ENCODE peak calls at places on chromosomes 16 and 17, in five cellular contexts. W is HepG2, L is HCT116, S is H1, B is SK-N-SH. Y is an unnamed sample.

GRCh38 chr17:82297280-82297803 is 20.1 kb downstream of the CD7 start:
- DNase-seq in W (no peak), L (no peak), S (no peak), B (peak; percentile 54), Y (peak; percentile 50)

GRCh38 chr17:18245038-18245776 is 13.3 kb downstream of the FLII start:
- DNase-seq in S (no peak), L (no peak), W (no peak), B (no peak), Y (no peak)

GRCh38 chr17:8223356-8224063 is 13.1 kb upstream of the AURKB start:
- DNase-seq in S (no peak), L (no peak), B (peak; percentile 54), W (peak; percentile 79), Y (no peak)

GRCh38 chr16:65274576-65274975 is 152.7 kb upstream of the CDH11 start:
- DNase-seq in S (no peak), L (no peak), B (no peak), W (no peak), Y (no peak)

GRCh38 chr16:4117250-4117578 is 972 bp upstream of the ADCY9 start:
- DNase-seq in B (no peak), L (no peak), W (no peak), S (no peak), Y (no peak)

GRCh38 chr16:68707341-68708152 is 29.5 kb upstream of the CDH1 start:
- DNase-seq in S (peak; percentile 66), L (peak; percentile 64), W (peak; percentile 81), B (no peak), Y (no peak)

GRCh38 chr17:76841776-76842405 is 26.3 kb upstream of the MGAT5B start:
- DNase-seq in L (no peak), W (no peak), S (no peak), B (peak; percentile 93), Y (no peak)

GRCh38 chr17:8965394-8966168 is at the start of gene PIK3R5:
- DNase-seq in L (no peak), B (peak; percentile 60), S (peak; percentile 63), W (no peak), Y (no peak)

GRCh38 chr17:73799091-73799490 is 154.8 kb upstream of the SDK2 start:
- DNase-seq in B (no peak), W (no peak), S (no peak), L (no peak), Y (no peak)

GRCh38 chr17:74748279-74748528 is 224 bp upstream of the NHERF1 start:
- DNase-seq in L (no peak), W (no peak), B (no peak), S (peak; percentile 64), Y (no peak)

GRCh38 chr16:89686520-89687091 is at the start of gene CDK10:
- DNase-seq in W (no peak), L (peak; percentile 84), S (no peak), B (peak; percentile 99), Y (peak; percentile 61)

GRCh38 chr16:4200000-4200780 is 41.7 kb downstream of the SRL start:
- DNase-seq in B (peak; percentile 86), W (peak; percentile 50), S (no peak), L (peak; percentile 31), Y (no peak)

GRCh38 chr17:1035546-1036170 is 38.7 kb downstream of the TIMM22 start:
- DNase-seq in B (peak; percentile 52), S (no peak), W (no peak), L (no peak), Y (no peak)

GRCh38 chr16:76292218-76292617 is 15.0 kb downstream of the CNTNAP4 start:
- DNase-seq in L (no peak), S (no peak), W (no peak), B (no peak), Y (no peak)

GRCh38 chr17:4156750-4157381 is 13.9 kb downstream of the CYB5D2 start:
- DNase-seq in W (no peak), L (no peak), S (no peak), B (no peak), Y (no peak)

GRCh38 chr17:42010898-42011516 is 6.2 kb downstream of the DNAJC7 start:
- DNase-seq in W (peak; percentile 52), L (no peak), B (peak; percentile 64), S (no peak), Y (no peak)

GRCh38 chr17:72452286-72453173 is 331.7 kb downstream of the SOX9 start:
- DNase-seq in S (no peak), B (no peak), L (no peak), W (no peak), Y (no peak)

GRCh38 chr17:50364715-50365114 is 8.3 kb downstream of the MRPL27 start:
- DNase-seq in S (no peak), L (no peak), B (no peak), W (no peak), Y (no peak)

GRCh38 chr16:87832759-87833502 is 36.4 kb downstream of the SLC7A5 start:
- DNase-seq in W (no peak), S (no peak), L (no peak), B (no peak), Y (no peak)

GRCh38 chr17:10633738-10634379 is 23.2 kb downstream of the MYH3 start:
- DNase-seq in S (no peak), B (no peak), L (no peak), W (no peak), Y (peak; percentile 71)

GRCh38 chr17:12927001-12927400 is 90.8 kb downstream of the ELAC2 start:
- DNase-seq in L (no peak), W (no peak), S (no peak), B (no peak), Y (no peak)

GRCh38 chr16:84730406-84731106 is 30.8 kb downstream of the USP10 start:
- DNase-seq in L (peak; percentile 75), S (no peak), W (peak; percentile 74), B (peak; percentile 50), Y (no peak)

GRCh38 chr16:51994597-51994996 is 552.3 kb downstream of the TOX3 start:
- DNase-seq in B (no peak), L (no peak), W (peak; percentile 37), S (no peak), Y (no peak)

GRCh38 chr17:61260061-61260797 is 139.4 kb upstream of the TBX2 start:
- DNase-seq in S (no peak), L (no peak), W (no peak), B (no peak), Y (no peak)

GRCh38 chr17:70171159-70171558 is 1.8 kb downstream of the KCNJ2 start:
- DNase-seq in W (no peak), S (no peak), L (no peak), B (no peak), Y (no peak)

GRCh38 chr16:81645303-81645702 is 133.8 kb upstream of the PLCG2 start:
- DNase-seq in L (no peak), B (peak; percentile 79), S (no peak), W (no peak), Y (no peak)

GRCh38 chr17:56781944-56782737 is 51.6 kb downstream of the C17orf67 start:
- DNase-seq in W (no peak), B (no peak), L (no peak), S (no peak), Y (no peak)

GRCh38 chr17:56779898-56780777 is 53.6 kb downstream of the C17orf67 start:
- DNase-seq in W (peak; percentile 67), B (peak; percentile 93), L (peak; percentile 69), S (peak; percentile 36), Y (no peak)

GRCh38 chr17:56785997-56786680 is 47.6 kb downstream of the C17orf67 start:
- DNase-seq in S (no peak), W (no peak), L (no peak), B (no peak), Y (no peak)

GRCh38 chr17:56786989-56787482 is 46.7 kb downstream of the C17orf67 start:
- DNase-seq in W (peak; percentile 73), L (peak; percentile 90), S (no peak), B (no peak), Y (peak; percentile 60)

DNA sequence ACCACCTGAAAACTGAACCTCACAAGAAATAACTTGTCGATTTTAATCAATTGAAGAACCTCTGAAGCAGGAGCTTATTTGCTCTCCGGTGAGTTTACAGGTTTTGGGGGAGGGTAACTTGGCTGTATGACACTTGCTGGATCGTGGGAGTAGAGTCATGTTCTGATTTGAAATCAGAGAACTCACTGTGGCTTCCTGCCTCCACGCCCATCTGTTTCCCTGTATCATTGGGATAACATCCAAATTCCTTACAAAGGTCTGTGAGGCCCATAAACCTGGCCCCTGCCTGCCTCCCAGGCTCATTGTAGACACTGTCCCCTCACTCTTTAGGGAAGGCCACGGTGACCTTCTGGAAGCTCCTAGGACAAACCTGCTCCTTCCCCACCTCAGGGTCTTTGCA is 48.3 kb downstream of the C17orf67 start:
- DNase-seq in L (no peak), B (no peak), S (no peak), W (no peak), Y (no peak)
- TF ChIP-seq YY1 in L (no peak), B (no peak), S (no peak), W (no peak), Y (no peak)

GRCh38 chr17:32627233-32628008 is 140.6 kb downstream of the CDK5R1 start:
- DNase-seq in S (peak; percentile 41), L (no peak), B (peak; percentile 13), W (no peak), Y (no peak)
- TF ChIP-seq RAD21 in S (peak; percentile 31), L (no peak), B (no peak), W (no peak), Y (no peak)

DNA sequence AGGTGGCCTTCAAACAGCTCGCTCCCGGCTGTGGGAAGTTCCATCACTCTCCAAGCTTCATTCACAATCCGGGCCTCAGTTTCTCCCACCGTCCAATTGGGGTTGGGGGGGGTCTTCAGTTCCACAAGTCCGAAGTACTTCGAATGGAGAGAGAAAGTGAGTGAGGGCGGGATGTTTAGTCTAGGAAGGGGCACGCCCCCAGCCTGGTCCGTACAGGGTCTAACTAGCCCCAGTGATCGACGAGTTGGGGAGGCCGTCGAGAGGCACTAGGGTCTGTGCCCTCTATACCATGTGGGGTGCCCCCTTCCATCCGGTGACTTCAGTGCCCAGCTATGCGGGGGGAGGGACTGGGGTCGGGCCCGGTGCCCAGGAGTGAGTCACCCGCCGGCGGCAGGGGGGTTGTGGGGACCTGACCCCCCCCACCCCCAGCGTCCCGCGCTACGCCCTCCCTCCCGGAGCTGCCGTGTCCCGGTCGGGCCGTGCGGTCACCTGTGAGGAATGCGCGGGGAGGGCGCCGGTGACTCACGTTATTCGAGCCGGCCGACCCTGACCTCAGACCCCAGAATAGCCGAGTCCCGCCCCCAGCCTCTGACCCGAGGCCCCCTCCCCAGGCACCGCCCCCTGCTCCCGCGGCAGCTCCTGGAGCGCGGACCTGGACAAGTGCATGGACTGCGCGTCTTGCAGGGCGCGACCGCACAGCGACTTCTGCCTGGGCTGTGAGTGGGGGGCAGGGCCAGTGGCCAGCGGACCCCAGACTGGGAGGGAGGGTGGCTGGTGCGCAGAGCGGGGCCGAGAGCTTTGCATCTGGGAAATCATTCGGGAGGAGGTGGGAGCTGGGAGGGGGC is 658 bp downstream of the TNFRSF12A start:
- DNase-seq in L (peak; percentile 66), B (peak; percentile 72), W (peak; percentile 87), S (peak; percentile 78), Y (no peak)
- TF ChIP-seq YY1 in L (peak; percentile 30), B (no peak), W (no peak), S (no peak), Y (no peak)

GRCh38 chr17:43999024-43999423 is 5.4 kb upstream of the NAGS start:
- DNase-seq in S (no peak), W (no peak), L (no peak), B (no peak), Y (no peak)

GRCh38 chr17:43992641-43993040 is 11.8 kb upstream of the NAGS start:
- DNase-seq in B (no peak), S (no peak), L (no peak), W (no peak), Y (no peak)

GRCh38 chr17:43998552-43998951 is 5.9 kb upstream of the NAGS start:
- DNase-seq in L (no peak), B (no peak), W (no peak), S (no peak), Y (no peak)

GRCh38 chr17:43995150-43995471 is 9.3 kb upstream of the NAGS start:
- DNase-seq in B (no peak), W (no peak), L (no peak), S (no peak), Y (no peak)

GRCh38 chr17:43994272-43995149 is 9.9 kb upstream of the NAGS start:
- DNase-seq in S (no peak), L (no peak), W (peak; percentile 54), B (peak; percentile 91), Y (no peak)
- TF ChIP-seq RAD21 in S (peak; percentile 94), L (peak; percentile 94), W (peak; percentile 99), B (peak; percentile 98), Y (peak; percentile 85)

Y was measured in GM12878.